ENCODE peak calls at places on chromosomes 6 and 20, in nine cellular contexts. I is stimulated activated CD4-positive, alpha-beta T cell treated with anti-CD3 and anti-CD28 coated beads, Interleukin-1b, Interleukin-23, amount 100 ng/mL, for 4 hours; V is fibroblast of lung; Z is iris pigment epithelial cell; P is CD8-positive, alpha-beta memory T cell; L is fibroblast of gingiva; A is NCI-H2227 treated with DMSO at 0.1 percent for 48 hours; U is SHP77; D is non-pigmented ciliary epithelial cell. W is an unnamed sample.

GRCh38 chr20:5085380-5085779 is 34.4 kb downstream of the PCNA start:
- DNase-seq in I (no peak), U (no peak), V (no peak), P (no peak), L (no peak), Z (no peak), A (no peak), D (no peak), W (peak)

GRCh38 chr20:54056762-54057639 is 13.4 kb downstream of the BCAS1 start:
- DNase-seq in A (no peak), L (no peak), U (no peak), V (no peak), Z (no peak), I (no peak), P (no peak), D (no peak), W (no peak)

GRCh38 chr6:250676-251075 is 41.6 kb upstream of the DUSP22 start:
- DNase-seq in A (no peak), V (no peak), D (no peak), Z (no peak), U (no peak), L (no peak), I (no peak), P (no peak), W (no peak)

GRCh38 chr6:33297956-33298772 is 578 bp downstream of the RGL2 start:
- DNase-seq in P (peak), I (peak), Z (peak), D (no peak), L (peak), V (peak), U (peak), A (peak), W (peak)

GRCh38 chr6:56863366-56863765 is 91.5 kb upstream of the BEND6 start:
- DNase-seq in L (peak), P (no peak), D (no peak), I (no peak), A (no peak), V (peak), Z (peak), U (no peak), W (peak)

GRCh38 chr6:157877573-157878011 is 54.5 kb downstream of the SNX9 start:
- DNase-seq in Z (no peak), L (no peak), I (no peak), P (peak), U (no peak), V (no peak), A (no peak), D (no peak), W (no peak)

GRCh38 chr6:3287308-3287707 is 28.6 kb downstream of the PSMG4 start:
- DNase-seq in P (no peak), V (peak), I (no peak), Z (no peak), U (no peak), D (no peak), A (no peak), L (no peak), W (no peak)

GRCh38 chr6:80148220-80148619 is 41.7 kb downstream of the BCKDHB start:
- DNase-seq in L (no peak), A (no peak), V (no peak), Z (no peak), U (no peak), D (no peak), I (no peak), P (no peak), W (no peak)

GRCh38 chr6:93087606-93088005 is 331.8 kb downstream of the EPHA7 start:
- DNase-seq in V (no peak), Z (no peak), I (no peak), A (no peak), L (no peak), U (no peak), D (no peak), P (no peak), W (no peak)

GRCh38 chr20:21053002-21053762 is 53.0 kb downstream of the LINC00237 start:
- DNase-seq in D (no peak), P (no peak), I (no peak), L (no peak), V (no peak), Z (no peak), A (no peak), U (no peak), W (no peak)

GRCh38 chr6:169041078-169041477 is 212.6 kb downstream of the THBS2 start:
- DNase-seq in I (no peak), U (no peak), P (no peak), V (no peak), Z (no peak), L (no peak), A (no peak), D (no peak), W (no peak)

GRCh38 chr6:113385020-113385431 is 472.1 kb upstream of the MARCKS start:
- DNase-seq in P (no peak), L (peak), V (peak), Z (peak), I (no peak), A (no peak), D (peak), U (no peak), W (no peak)

GRCh38 chr20:22861231-22861980 is 173.7 kb upstream of the SSTR4 start:
- DNase-seq in D (no peak), P (no peak), U (no peak), V (no peak), L (peak), I (no peak), A (no peak), Z (peak), W (no peak)

GRCh38 chr6:63805808-63806572 is 170.4 kb downstream of the PHF3 start:
- DNase-seq in V (peak), D (peak), I (no peak), Z (peak), A (no peak), U (no peak), P (no peak), L (peak), W (no peak)

GRCh38 chr20:62607366-62608217 is 34.7 kb upstream of the SLCO4A1 start:
- DNase-seq in U (no peak), I (no peak), L (no peak), Z (no peak), D (no peak), A (no peak), P (no peak), V (no peak), W (no peak)

GRCh38 chr6:42598300-42598699 is 34.5 kb downstream of the UBR2 start:
- DNase-seq in D (no peak), P (no peak), L (no peak), V (no peak), U (no peak), A (no peak), I (no peak), Z (no peak), W (no peak)

GRCh38 chr20:10362674-10363073 is 71.3 kb downstream of the MKKS start:
- DNase-seq in D (no peak), I (no peak), Z (no peak), V (no peak), U (no peak), A (no peak), P (no peak), L (no peak), W (no peak)

GRCh38 chr6:144415835-144416237 is 130.7 kb downstream of the UTRN start:
- DNase-seq in U (no peak), P (no peak), Z (peak), I (no peak), D (peak), A (no peak), L (peak), V (peak), W (no peak)

GRCh38 chr20:17890330-17890729 is 78.3 kb downstream of the SNX5 start:
- DNase-seq in U (no peak), P (no peak), I (no peak), A (no peak), Z (no peak), L (no peak), D (no peak), V (no peak), W (no peak)

GRCh38 chr6:88238065-88238464 is 71.9 kb upstream of the CNR1 start:
- DNase-seq in L (no peak), U (no peak), A (no peak), Z (peak), V (peak), P (no peak), I (no peak), D (no peak), W (peak)

GRCh38 chr6:6717953-6718352 is 129.4 kb downstream of the LY86 start:
- DNase-seq in A (no peak), U (no peak), L (no peak), Z (peak), V (no peak), P (no peak), D (no peak), I (no peak), W (no peak)

W was measured in transverse colon.